ENCODE peak calls at places on chromosome 13, in four cellular contexts. One of them, this sample, is unnamed.

GRCh38 chr13:110973007-110973700 is 58.3 kb upstream of the ANKRD10 start:
- DNase-seq in heart left ventricle: no peak
- DNase-seq in small intestine: no peak
- DNase-seq in head of caudate nucleus: no peak
- DNase-seq in this sample: no peak

GRCh38 chr13:76014618-76015315 is 378.6 kb downstream of the LMO7 start:
- DNase-seq in small intestine: peak
- DNase-seq in heart left ventricle: peak
- DNase-seq in head of caudate nucleus: no peak
- DNase-seq in this sample: no peak

GRCh38 chr13:27920677-27921420 is 1.0 kb downstream of the PDX1 start:
- DNase-seq in heart left ventricle: no peak
- DNase-seq in small intestine: peak
- DNase-seq in head of caudate nucleus: no peak
- DNase-seq in this sample: no peak

GRCh38 chr13:52847322-52847681 is 1.1 kb downstream of the PCDH8 start:
- DNase-seq in heart left ventricle: no peak
- DNase-seq in head of caudate nucleus: no peak
- DNase-seq in small intestine: no peak
- DNase-seq in this sample: no peak

GRCh38 chr13:48533207-48533499 is 273 bp upstream of the RCBTB2 start:
- DNase-seq in heart left ventricle: no peak
- DNase-seq in head of caudate nucleus: no peak
- DNase-seq in small intestine: no peak
- DNase-seq in this sample: no peak

GRCh38 chr13:40271931-40272775 is 394.3 kb downstream of the FOXO1 start:
- DNase-seq in head of caudate nucleus: peak
- DNase-seq in heart left ventricle: peak
- DNase-seq in small intestine: no peak
- DNase-seq in this sample: peak

GRCh38 chr13:20456737-20457136 is 68.9 kb downstream of the CRYL1 start:
- DNase-seq in heart left ventricle: no peak
- DNase-seq in small intestine: no peak
- DNase-seq in head of caudate nucleus: no peak
- DNase-seq in this sample: no peak

GRCh38 chr13:59176775-59177174 is 987.0 kb downstream of the DIAPH3 start:
- DNase-seq in head of caudate nucleus: no peak
- DNase-seq in small intestine: peak
- DNase-seq in heart left ventricle: no peak
- DNase-seq in this sample: no peak

GRCh38 chr13:111893071-111893606 is 173.8 kb upstream of the SOX1 start:
- DNase-seq in small intestine: no peak
- DNase-seq in head of caudate nucleus: peak
- DNase-seq in heart left ventricle: peak
- DNase-seq in this sample: no peak

GRCh38 chr13:30796132-30796832 is 60.9 kb downstream of the ALOX5AP start:
- DNase-seq in head of caudate nucleus: no peak
- DNase-seq in heart left ventricle: no peak
- DNase-seq in small intestine: peak
- DNase-seq in this sample: no peak

GRCh38 chr13:112179995-112180394 is 113.0 kb downstream of the SOX1 start:
- DNase-seq in heart left ventricle: no peak
- DNase-seq in small intestine: no peak
- DNase-seq in head of caudate nucleus: no peak
- DNase-seq in this sample: no peak

GRCh38 chr13:110413311-110414040 is 106.4 kb downstream of the COL4A2 start:
- DNase-seq in heart left ventricle: no peak
- DNase-seq in small intestine: no peak
- DNase-seq in head of caudate nucleus: no peak
- DNase-seq in this sample: no peak

GRCh38 chr13:98507060-98507797 is 69.7 kb downstream of the STK24 start:
- DNase-seq in head of caudate nucleus: peak
- DNase-seq in heart left ventricle: peak
- DNase-seq in small intestine: peak
- DNase-seq in this sample: peak

GRCh38 chr13:39244561-39245230 is 206.4 kb downstream of the NHLRC3 start:
- DNase-seq in head of caudate nucleus: no peak
- DNase-seq in heart left ventricle: no peak
- DNase-seq in small intestine: no peak
- DNase-seq in this sample: no peak